ENCODE peak calls at places on chromosomes 5 and 9, in four cellular contexts. G is foreskin fibroblast, X is PC-3, I is uterus. A is an unnamed sample.

GRCh38 chr5:136191304-136192014 is 1.5 kb downstream of the SMIM32 start:
- DNase-seq in G (peak; percentile 57), I (no peak), X (no peak), A (no peak)

GRCh38 chr5:80540691-80541090 is 29.4 kb downstream of the ANKRD34B start:
- DNase-seq in X (no peak), I (no peak), G (no peak), A (no peak)

GRCh38 chr5:56858777-56859442 is 43.6 kb downstream of the MAP3K1 start:
- DNase-seq in I (no peak), X (no peak), G (no peak), A (no peak)

GRCh38 chr9:73775757-73776156 is 624.1 kb downstream of the ANXA1 start:
- DNase-seq in I (no peak), X (no peak), G (peak; percentile 50), A (no peak)

GRCh38 chr5:163434410-163434866 is 3.0 kb upstream of the CCNG1 start:
- DNase-seq in I (no peak), X (peak; percentile 59), G (no peak), A (no peak)

GRCh38 chr9:88826651-88827245 is 164.5 kb upstream of the S1PR3 start:
- DNase-seq in I (no peak), G (peak; percentile 67), X (no peak), A (peak; percentile 67)

GRCh38 chr9:21031091-21031817 is at the start of gene HACD4:
- DNase-seq in G (peak; percentile 83), X (no peak), I (peak; percentile 61), A (no peak)

GRCh38 chr5:26805076-26805475 is 233.3 kb downstream of the CDH9 start:
- DNase-seq in G (no peak), X (no peak), I (no peak), A (no peak)

GRCh38 chr5:180330270-180330648 is 22.9 kb downstream of the GFPT2 start:
- DNase-seq in X (no peak), I (no peak), G (no peak), A (no peak)

GRCh38 chr9:116005267-116005666 is 148.3 kb upstream of the PAPPA start:
- DNase-seq in G (no peak), X (no peak), I (no peak), A (no peak)

GRCh38 chr5:126633552-126633951 is 32.8 kb downstream of the PHAX start:
- DNase-seq in I (no peak), X (no peak), G (no peak), A (no peak)

GRCh38 chr5:103424453-103425205 is 138.0 kb downstream of the NUDT12 start:
- DNase-seq in I (no peak), G (peak; percentile 54), X (no peak), A (peak; percentile 69)

GRCh38 chr5:107670028-107670926 is 460 bp downstream of the EFNA5 start:
- DNase-seq in G (peak; percentile 72), X (peak; percentile 43), I (no peak), A (no peak)

GRCh38 chr9:121398374-121398773 is 28.3 kb upstream of the STOM start:
- DNase-seq in X (peak; percentile 48), I (no peak), G (peak; percentile 97), A (peak; percentile 99)

GRCh38 chr5:159178978-159179377 is 30.4 kb downstream of the RNF145 start:
- DNase-seq in X (peak; percentile 81), I (no peak), G (peak; percentile 89), A (peak; percentile 96)

GRCh38 chr9:116087246-116087645 is 66.3 kb upstream of the PAPPA start:
- DNase-seq in I (peak; percentile 20), X (peak; percentile 39), G (peak; percentile 79), A (no peak)

GRCh38 chr5:138091685-138092084 is 7.9 kb downstream of the WNT8A start:
- DNase-seq in G (no peak), I (no peak), X (no peak), A (no peak)

GRCh38 chr5:7927466-7928375 is 58.8 kb downstream of the MTRR start:
- DNase-seq in G (peak; percentile 82), X (peak; percentile 86), I (no peak), A (no peak)

GRCh38 chr5:143434261-143435206 is 31.0 kb upstream of the NR3C1 start:
- DNase-seq in I (no peak), G (no peak), X (no peak), A (no peak)

GRCh38 chr5:134864707-134865106 is 9.5 kb upstream of the TXNDC15 start:
- DNase-seq in I (no peak), G (no peak), X (no peak), A (no peak)

GRCh38 chr5:131163315-131164119 is 1.5 kb downstream of the HINT1 start:
- DNase-seq in I (no peak), G (peak; percentile 23), X (peak; percentile 30), A (no peak)

DNA sequence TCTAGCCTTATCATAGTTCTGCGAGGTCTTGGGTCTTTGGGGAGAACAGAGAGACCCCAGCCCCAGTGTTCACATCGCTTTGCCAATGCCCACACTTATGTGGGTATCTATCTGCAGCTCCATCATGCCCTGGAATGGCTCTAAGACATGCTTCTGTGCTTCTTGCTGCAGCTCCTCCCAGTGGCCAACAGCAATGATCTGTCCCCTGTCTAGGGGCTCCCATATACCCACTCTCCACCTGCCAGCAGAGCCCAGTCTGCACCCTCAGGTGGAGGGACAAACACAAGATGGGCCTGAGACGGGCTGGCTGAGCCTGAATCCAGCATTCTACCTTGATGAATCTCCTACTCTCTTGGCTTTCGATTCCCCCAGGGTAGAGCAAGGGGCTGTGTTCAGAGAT is 14.6 kb upstream of the DAP start:
- DNase-seq in I (no peak), G (no peak), X (no peak), A (no peak)
- TF ChIP-seq CTCF in I (no peak), G (no peak), X (peak; percentile 43), A (no peak)

GRCh38 chr5:9851458-9851857 is 221.3 kb upstream of the TAS2R1 start:
- DNase-seq in X (peak; percentile 92), I (no peak), G (peak; percentile 97), A (peak; percentile 84)
- TF ChIP-seq CTCF in X (peak; percentile 88), I (no peak), G (peak; percentile 55), A (peak; percentile 59)

DNA sequence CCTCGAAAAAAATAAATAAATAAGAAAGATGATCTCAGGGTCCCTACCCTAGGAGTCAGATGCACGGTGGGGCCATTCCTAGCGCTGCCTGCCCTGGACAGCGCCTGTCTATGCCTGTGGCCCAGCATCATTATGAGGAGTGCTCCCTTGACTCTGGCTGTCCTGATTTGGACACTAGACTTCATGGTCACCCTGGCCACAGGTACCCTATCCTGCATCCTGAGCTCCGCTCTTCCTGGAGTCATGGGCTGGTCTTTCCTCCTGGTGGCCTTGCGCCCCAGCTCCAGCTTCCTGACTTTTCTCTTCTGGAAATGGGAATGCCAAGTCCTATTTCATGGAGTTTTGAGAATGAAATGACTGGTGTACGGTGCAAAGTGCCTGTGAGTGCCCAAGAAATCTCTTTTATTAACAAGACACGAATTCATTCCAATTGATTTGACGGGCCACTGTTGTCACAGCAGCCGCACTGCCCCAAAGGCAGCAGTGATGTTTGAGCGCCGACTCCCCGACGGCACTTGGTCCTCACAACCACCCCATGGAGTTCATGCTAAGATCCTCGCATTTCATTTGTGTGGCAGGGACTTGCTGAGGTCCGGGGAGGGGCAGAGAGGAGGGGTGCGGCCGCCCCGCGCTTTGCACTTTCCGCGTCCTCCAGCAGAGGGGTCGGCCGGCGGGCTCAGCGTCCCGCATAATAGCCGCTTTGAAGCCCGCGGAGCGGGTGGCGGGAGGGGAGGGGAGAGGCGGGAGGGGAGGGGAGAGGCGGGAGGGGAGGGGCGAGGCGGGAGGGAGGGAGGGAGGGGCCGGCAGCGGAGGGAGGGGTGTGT is 453 bp upstream of the AIF1L start:
- DNase-seq in I (no peak), X (peak; percentile 34), G (peak; percentile 28), A (no peak)
- TF ChIP-seq CTCF in I (no peak), X (no peak), G (no peak), A (no peak)

GRCh38 chr5:172733974-172734346 is 37.0 kb downstream of the DUSP1 start:
- DNase-seq in G (no peak), X (no peak), I (no peak), A (no peak)
- TF ChIP-seq CTCF in G (no peak), X (no peak), I (no peak), A (no peak)

DNA sequence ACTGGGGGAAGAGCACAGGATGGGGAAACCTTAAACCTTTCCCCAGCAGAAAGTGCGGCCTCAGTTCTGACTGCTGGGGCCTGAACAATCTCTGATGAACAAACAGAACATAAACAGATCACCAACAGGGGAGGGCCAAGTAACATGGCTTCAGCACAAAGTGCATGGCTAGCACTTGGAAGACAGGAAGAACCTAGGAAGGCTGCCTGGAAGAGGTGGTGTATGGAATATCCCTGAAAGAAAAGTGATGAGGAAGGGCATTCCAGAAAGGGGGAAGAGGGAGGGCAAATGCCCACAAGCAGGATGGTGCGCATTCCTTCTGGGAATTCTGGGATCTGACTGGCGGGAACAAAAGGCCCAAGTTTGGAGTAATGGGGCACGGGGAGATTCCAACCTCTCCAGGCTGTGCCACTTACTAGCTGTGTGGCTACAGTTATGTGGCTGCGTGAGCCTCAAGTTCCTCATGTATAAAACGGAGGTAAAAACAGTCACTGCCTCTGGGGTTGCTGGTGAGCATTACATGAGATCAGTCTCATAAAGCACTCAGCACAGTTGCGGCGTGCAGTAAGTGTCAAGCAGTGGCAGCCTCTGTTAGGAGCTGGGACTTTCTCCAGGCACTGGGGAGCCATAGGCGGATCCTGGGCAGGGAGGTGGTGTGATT is 1.6 kb downstream of the PDGFRB start:
- DNase-seq in G (peak; percentile 86), X (no peak), I (no peak), A (no peak)
- TF ChIP-seq CTCF in G (no peak), X (no peak), I (no peak), A (peak; percentile 25)

DNA sequence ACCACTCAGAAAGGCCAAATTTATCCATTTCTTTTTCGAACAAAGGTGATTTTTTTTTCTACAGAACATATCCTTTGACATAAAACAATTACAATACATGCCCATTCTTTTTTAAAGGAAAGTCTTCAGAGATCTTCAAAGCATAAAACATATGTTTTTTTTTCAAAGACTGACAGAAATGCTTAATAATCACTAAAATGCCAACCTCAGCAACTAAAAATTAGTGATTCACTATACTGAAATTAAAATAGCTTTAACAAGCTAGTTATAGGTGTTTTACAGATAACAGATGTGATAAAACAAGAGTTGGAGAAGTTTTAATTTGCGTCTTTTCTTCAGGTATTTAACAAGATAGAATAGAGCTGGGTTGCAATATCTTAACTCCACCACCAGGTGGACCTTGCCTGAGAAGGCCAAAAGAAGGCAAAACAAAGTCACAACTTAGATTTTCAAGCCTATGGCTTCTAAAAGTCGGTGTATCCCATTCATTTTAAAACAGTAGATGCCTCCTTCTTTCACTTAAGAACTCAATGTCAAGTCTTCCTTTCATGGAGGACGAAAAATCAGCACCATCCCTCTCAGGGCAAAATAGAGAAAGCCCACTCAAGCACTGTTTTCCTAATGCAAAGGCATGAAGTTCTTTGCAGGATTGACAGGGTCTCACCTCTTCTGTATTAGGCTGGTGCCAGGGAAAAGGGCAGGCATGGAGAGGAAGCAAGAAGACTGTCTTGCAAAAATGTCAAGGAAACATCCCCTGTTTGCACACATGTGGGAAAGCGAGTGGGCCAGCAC is 31.1 kb upstream of the CPLX2 start:
- DNase-seq in G (peak; percentile 65), X (peak; percentile 34), I (no peak), A (no peak)
- TF ChIP-seq CTCF in G (peak; percentile 56), X (peak; percentile 62), I (no peak), A (peak; percentile 27)

DNA sequence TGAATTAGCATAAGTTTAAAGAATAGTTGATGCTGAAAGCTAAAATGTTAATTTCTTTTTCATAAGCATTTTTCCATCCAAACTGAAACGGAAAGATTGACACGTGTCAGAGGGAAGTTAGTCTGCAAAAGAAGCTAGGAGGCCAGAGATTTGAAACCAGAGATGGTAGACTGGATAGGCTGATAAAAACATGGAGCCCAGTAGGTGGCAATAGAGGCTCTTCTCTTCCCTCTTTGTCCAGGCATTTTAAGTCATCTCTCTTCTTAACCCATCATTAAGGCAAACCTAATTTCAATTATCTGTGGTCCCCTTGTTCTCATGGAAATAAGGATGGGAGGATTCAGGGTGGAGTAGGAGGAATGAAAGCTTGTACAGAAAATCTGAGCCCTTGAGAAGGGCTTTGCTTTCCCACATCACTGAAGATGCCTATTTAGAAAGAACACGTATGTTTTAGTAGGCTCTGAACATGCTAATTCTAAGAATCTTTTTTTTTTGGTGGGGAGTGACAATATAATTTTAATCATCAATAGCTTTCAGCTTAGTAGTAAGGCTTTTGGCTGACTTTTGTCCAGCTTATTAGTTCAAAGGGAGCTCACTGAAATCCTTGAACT is 66.5 kb downstream of the ZNF474 start:
- DNase-seq in G (peak; percentile 78), X (peak; percentile 57), I (peak; percentile 25), A (no peak)
- TF ChIP-seq CTCF in G (peak; percentile 73), X (peak; percentile 65), I (peak; percentile 65), A (peak; percentile 67)